ENCODE peak calls at places on chromosomes 12 and 14, in eight cellular contexts. U is mesothelial cell of epicardium, M is HFFc6, T is astrocyte, Y is left ventricle myocardium inferior, H is thoracic aorta, Z is PC-9, W is fibroblast of the aortic adventitia. X is an unnamed sample.
A peak's percentile ranks its signal among the peaks of the same experiment; 100 is the strongest.

GRCh38 chr12:32171211-32171610 is 64.6 kb downstream of the BICD1 start:
- DNase-seq in U (no peak), M (no peak), T (no peak), Y (no peak), H (no peak), Z (no peak), W (no peak), X (no peak)

GRCh38 chr14:60680511-60680910 is 31.2 kb upstream of the SIX1 start:
- DNase-seq in U (no peak), M (no peak), T (no peak), Y (no peak), H (no peak), Z (no peak), W (no peak), X (no peak)

GRCh38 chr12:118135788-118136558 is at the start of gene PEBP1:
- DNase-seq in U (peak; percentile 89), M (peak; percentile 93), T (peak; percentile 85), Y (peak; percentile 97), H (peak; percentile 69), Z (peak; percentile 85), W (peak; percentile 87), X (peak; percentile 92)

GRCh38 chr14:31263485-31264133 is 56.0 kb upstream of the HECTD1 start:
- DNase-seq in U (no peak), M (peak; percentile 100), T (peak; percentile 100), Y (no peak), H (peak; percentile 43), Z (peak; percentile 97), W (peak; percentile 100), X (peak; percentile 100)

GRCh38 chr12:16756833-16757552 is 151.0 kb upstream of the LMO3 start:
- DNase-seq in U (no peak), M (no peak), T (no peak), Y (no peak), H (no peak), Z (no peak), W (no peak), X (no peak)

GRCh38 chr12:95328708-95329107 is 111.1 kb downstream of the VEZT start:
- DNase-seq in U (no peak), M (no peak), T (no peak), Y (no peak), H (no peak), Z (no peak), W (no peak), X (no peak)

GRCh38 chr12:51669996-51670395 is 79.0 kb downstream of the SCN8A start:
- DNase-seq in U (no peak), M (no peak), T (no peak), Y (no peak), H (no peak), Z (no peak), W (no peak), X (no peak)

GRCh38 chr12:46914336-46914735 is 88.5 kb upstream of the SLC38A4 start:
- DNase-seq in U (no peak), M (no peak), T (no peak), Y (no peak), H (no peak), Z (no peak), W (no peak), X (no peak)

GRCh38 chr12:31311634-31312258 is 14.2 kb downstream of the SINHCAF start:
- DNase-seq in U (no peak), M (no peak), T (no peak), Y (no peak), H (no peak), Z (no peak), W (no peak), X (no peak)

GRCh38 chr12:13380297-13380696 is 183.8 kb downstream of the EMP1 start:
- DNase-seq in U (no peak), M (no peak), T (no peak), Y (no peak), H (no peak), Z (no peak), W (no peak), X (no peak)

GRCh38 chr14:75399819-75400678 is 27.8 kb upstream of the JDP2 start:
- DNase-seq in U (no peak), M (peak; percentile 4), T (no peak), Y (peak; percentile 90), H (peak; percentile 94), Z (peak; percentile 100), W (peak; percentile 57), X (peak; percentile 73)

GRCh38 chr12:76123301-76124212 is 39.1 kb upstream of the NAP1L1 start:
- DNase-seq in U (no peak), M (peak; percentile 59), T (peak; percentile 61), Y (no peak), H (no peak), Z (no peak), W (peak; percentile 75), X (peak; percentile 60)

GRCh38 chr12:108468149-108468968 is 46.7 kb upstream of the FICD start:
- DNase-seq in U (no peak), M (peak; percentile 18), T (peak; percentile 10), Y (no peak), H (no peak), Z (no peak), W (peak; percentile 58), X (peak; percentile 17)

GRCh38 chr14:66009104-66009503 is 477.1 kb upstream of the CCDC196 start:
- DNase-seq in U (no peak), M (peak; percentile 2), T (peak; percentile 75), Y (no peak), H (no peak), Z (peak; percentile 63), W (peak; percentile 99), X (peak; percentile 81)

GRCh38 chr14:104477804-104478375 is 101.7 kb upstream of the C14orf180 start:
- DNase-seq in U (no peak), M (no peak), T (no peak), Y (no peak), H (no peak), Z (no peak), W (no peak), X (no peak)

DNA sequence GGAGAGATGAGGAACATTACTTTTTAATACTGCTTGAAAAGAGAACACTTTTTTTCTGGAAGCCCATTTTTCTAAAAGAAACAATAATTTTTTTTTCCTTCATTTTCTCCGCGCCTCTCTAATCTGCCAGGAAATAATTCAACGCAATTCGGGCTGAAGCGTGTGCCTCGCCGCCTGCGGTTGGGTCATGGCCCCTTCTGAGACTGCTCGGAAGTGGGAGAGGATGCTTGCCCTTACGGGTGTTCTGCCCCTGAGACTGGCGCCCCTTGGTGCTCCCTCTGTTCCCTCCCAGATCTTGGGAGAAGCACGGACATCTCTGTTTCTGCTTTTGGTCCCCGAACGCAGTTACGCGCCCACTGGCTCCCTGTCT is 332 bp upstream of the TBC1D30 start:
- DNase-seq in U (no peak), M (no peak), T (no peak), Y (no peak), H (no peak), Z (no peak), W (no peak), X (no peak)
- TF ChIP-seq CTCF in U (no peak), M (no peak), T (no peak), Y (no peak), H (no peak), Z (no peak), W (no peak), X (no peak)

DNA sequence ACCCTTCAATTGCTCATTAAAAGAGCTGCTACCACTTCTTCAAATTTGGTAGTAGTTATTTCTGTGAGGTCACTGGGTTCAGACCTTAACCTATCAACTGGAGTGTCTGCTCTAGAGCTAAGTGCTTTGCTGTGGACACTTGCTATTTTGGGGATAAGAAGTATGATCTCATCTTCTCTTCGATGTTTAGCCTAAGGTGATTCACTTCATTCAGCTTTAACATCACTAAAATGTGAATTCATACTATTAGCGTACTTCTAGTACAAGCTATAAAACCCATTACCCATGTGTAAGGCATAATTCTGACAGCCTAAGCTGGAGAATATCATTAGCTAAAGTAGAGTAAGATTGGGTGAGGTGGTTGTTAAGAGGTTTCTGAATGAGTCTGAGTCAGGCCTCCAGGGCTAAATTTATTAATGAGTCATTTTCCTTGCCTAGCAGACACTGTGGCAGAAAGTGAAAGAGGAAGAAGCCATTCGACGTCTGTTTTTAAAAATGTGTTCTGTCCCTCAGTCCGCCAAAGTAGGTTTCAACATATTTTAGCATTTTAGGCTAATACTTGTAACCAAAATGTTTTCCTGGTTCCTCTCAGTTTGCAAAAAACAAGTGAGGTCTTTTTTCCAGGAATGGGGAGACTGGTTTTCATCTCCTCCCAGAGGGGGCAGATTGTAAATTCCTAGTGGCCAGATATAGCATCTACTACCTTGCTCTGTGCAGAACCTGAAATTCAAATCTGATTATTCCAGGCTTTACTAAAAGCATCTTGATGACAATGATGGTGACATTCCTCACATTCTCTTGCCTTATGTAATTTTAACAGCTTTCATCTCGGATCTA is 103.6 kb downstream of the SSPN start:
- DNase-seq in U (no peak), M (peak; percentile 87), T (peak; percentile 88), Y (no peak), H (no peak), Z (peak; percentile 84), W (peak; percentile 80), X (peak; percentile 71)
- TF ChIP-seq CTCF in U (no peak), M (peak; percentile 73), T (peak; percentile 54), Y (peak; percentile 25), H (peak; percentile 53), Z (peak; percentile 62), W (peak; percentile 55), X (peak; percentile 67)

GRCh38 chr12:104134882-104135281 is 3.1 kb downstream of the NFYB start:
- DNase-seq in U (no peak), M (no peak), T (no peak), Y (no peak), H (no peak), Z (no peak), W (no peak), X (no peak)

GRCh38 chr12:104138747-104139186 is 757 bp upstream of the NFYB start:
- DNase-seq in U (no peak), M (no peak), T (no peak), Y (peak; percentile 20), H (no peak), Z (no peak), W (peak; percentile 21), X (peak; percentile 15)

GRCh38 chr12:104136577-104136976 is 1.4 kb downstream of the NFYB start:
- DNase-seq in U (no peak), M (no peak), T (peak; percentile 29), Y (no peak), H (no peak), Z (no peak), W (peak; percentile 46), X (no peak)

GRCh38 chr12:104137902-104138746 is at the start of gene NFYB:
- DNase-seq in U (peak; percentile 85), M (peak; percentile 97), T (peak; percentile 98), Y (peak; percentile 93), H (peak; percentile 89), Z (peak; percentile 92), W (peak; percentile 98), X (peak; percentile 97)

GRCh38 chr12:104137175-104137901 is 672 bp downstream of the NFYB start:
- DNase-seq in U (peak; percentile 41), M (peak; percentile 45), T (peak; percentile 76), Y (peak; percentile 35), H (no peak), Z (peak; percentile 37), W (peak; percentile 41), X (peak; percentile 75)
- TF ChIP-seq CTCF in U (no peak), M (no peak), T (no peak), Y (no peak), H (no peak), Z (no peak), W (no peak), X (no peak)

DNA sequence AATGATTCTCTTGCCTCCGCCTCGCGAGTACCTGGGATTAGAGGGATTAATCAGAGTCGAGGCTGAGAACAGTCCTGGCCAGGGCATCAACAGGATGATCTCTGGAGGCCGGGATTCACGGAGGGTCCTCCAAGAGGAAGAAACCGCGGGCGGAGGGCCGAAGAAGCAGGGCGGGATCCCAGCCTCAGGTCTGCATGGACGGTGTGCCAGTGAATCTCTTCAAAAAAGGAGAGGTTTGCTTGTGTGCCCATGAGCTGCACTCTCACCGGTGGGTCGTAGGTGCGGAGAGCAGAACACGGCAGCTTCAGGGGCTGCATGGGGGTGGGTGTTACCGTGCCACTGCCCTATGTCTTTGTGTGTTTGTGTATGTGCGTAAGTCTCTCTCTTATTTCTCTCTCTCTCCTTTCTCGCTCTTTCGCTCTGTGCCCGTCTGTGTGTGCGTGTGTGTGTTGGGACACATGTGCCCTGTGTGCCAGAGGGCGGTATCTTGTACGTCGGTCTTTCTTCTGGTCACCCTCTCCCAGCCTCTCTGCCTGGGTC is 768.2 kb upstream of the ALG10B start:
- DNase-seq in U (no peak), M (no peak), T (no peak), Y (no peak), H (no peak), Z (no peak), W (no peak), X (no peak)
- TF ChIP-seq CTCF in U (no peak), M (no peak), T (no peak), Y (no peak), H (no peak), Z (no peak), W (no peak), X (no peak)